ENCODE peak calls at places on chromosomes 12 and 14, in ten cellular contexts. N, D, F, Z, E, B, U, R, G and M are unnamed samples.

GRCh38 chr12:3040663-3041544 is 36.3 kb upstream of the TSPAN9 start:
- DNase-seq in N (no peak), D (no peak), F (peak; percentile 9), Z (no peak), E (no peak), B (no peak), U (no peak), R (no peak), G (no peak), M (no peak)

GRCh38 chr12:112824166-112824565 is 32.6 kb downstream of the RPH3A start:
- DNase-seq in N (no peak), D (no peak), F (no peak), Z (no peak), E (no peak), B (no peak), U (no peak), R (no peak), G (no peak), M (no peak)

GRCh38 chr14:87643005-87643404 is 350.0 kb downstream of the GALC start:
- DNase-seq in N (no peak), D (peak; percentile 25), F (no peak), Z (peak; percentile 24), E (no peak), B (no peak), U (no peak), R (peak; percentile 4), G (no peak), M (no peak)

GRCh38 chr14:66649515-66649914 is 141.6 kb downstream of the GPHN start:
- DNase-seq in N (no peak), D (no peak), F (no peak), Z (no peak), E (no peak), B (no peak), U (no peak), R (no peak), G (no peak), M (no peak)

GRCh38 chr14:70804556-70805162 is 4.7 kb downstream of the MAP3K9 start:
- DNase-seq in N (no peak), D (no peak), F (no peak), Z (no peak), E (no peak), B (no peak), U (no peak), R (peak; percentile 26), G (no peak), M (no peak)

GRCh38 chr12:128727461-128727860 is 96.3 kb downstream of the SLC15A4 start:
- DNase-seq in N (no peak), D (no peak), F (no peak), Z (no peak), E (no peak), B (no peak), U (no peak), R (no peak), G (no peak), M (no peak)

GRCh38 chr14:50394713-50395112 is 2.0 kb downstream of the CDKL1 start:
- DNase-seq in N (no peak), D (no peak), F (no peak), Z (no peak), E (no peak), B (no peak), U (no peak), R (no peak), G (no peak), M (no peak)

GRCh38 chr14:68772761-68773381 is 20.0 kb downstream of the ZFP36L1 start:
- DNase-seq in N (no peak), D (no peak), F (no peak), Z (no peak), E (no peak), B (no peak), U (no peak), R (no peak), G (no peak), M (no peak)

GRCh38 chr12:115983226-115983798 is 294.2 kb downstream of the MED13L start:
- DNase-seq in N (no peak), D (no peak), F (peak; percentile 73), Z (no peak), E (no peak), B (no peak), U (peak; percentile 4), R (no peak), G (no peak), M (no peak)

GRCh38 chr14:68564826-68565760 is 227.8 kb downstream of the ZFP36L1 start:
- DNase-seq in N (no peak), D (no peak), F (no peak), Z (peak; percentile 50), E (no peak), B (no peak), U (no peak), R (peak; percentile 40), G (no peak), M (no peak)

GRCh38 chr14:59046746-59047145 is 141.7 kb upstream of the DAAM1 start:
- DNase-seq in N (no peak), D (no peak), F (no peak), Z (peak; percentile 67), E (no peak), B (no peak), U (no peak), R (no peak), G (no peak), M (no peak)

GRCh38 chr14:44347316-44347715 is 159.8 kb downstream of the FSCB start:
- DNase-seq in N (no peak), D (no peak), F (no peak), Z (no peak), E (no peak), B (no peak), U (no peak), R (no peak), G (no peak), M (no peak)

GRCh38 chr14:57962293-57962996 is 96.6 kb upstream of the SLC35F4 start:
- DNase-seq in N (no peak), D (no peak), F (peak; percentile 81), Z (no peak), E (no peak), B (no peak), U (no peak), R (no peak), G (no peak), M (no peak)

GRCh38 chr12:26726956-26727355 is 106.0 kb downstream of the ITPR2 start:
- DNase-seq in N (no peak), D (no peak), F (no peak), Z (peak; percentile 33), E (no peak), B (no peak), U (no peak), R (no peak), G (no peak), M (no peak)

GRCh38 chr12:112408621-112409020 is 784 bp downstream of the RPL6 start:
- DNase-seq in N (peak; percentile 17), D (no peak), F (no peak), Z (no peak), E (no peak), B (no peak), U (no peak), R (no peak), G (no peak), M (peak; percentile 32)

GRCh38 chr12:28708918-28709371 is 440.1 kb upstream of the FAR2 start:
- DNase-seq in N (no peak), D (no peak), F (no peak), Z (peak; percentile 84), E (peak; percentile 88), B (peak; percentile 81), U (no peak), R (peak; percentile 37), G (no peak), M (no peak)

GRCh38 chr12:69925291-69925690 is 100.3 kb downstream of the MYRFL start:
- DNase-seq in N (no peak), D (no peak), F (no peak), Z (no peak), E (no peak), B (no peak), U (no peak), R (no peak), G (no peak), M (no peak)

GRCh38 chr12:19288603-19289244 is 150.6 kb upstream of the AEBP2 start:
- DNase-seq in N (peak; percentile 38), D (no peak), F (no peak), Z (peak; percentile 58), E (no peak), B (no peak), U (peak; percentile 39), R (peak; percentile 60), G (no peak), M (peak; percentile 35)
- TF ChIP-seq CTCF in N (peak; percentile 52), D (peak; percentile 79), F (peak; percentile 46), Z (peak; percentile 40), E (peak; percentile 38), B (peak; percentile 50), U (peak; percentile 87), R (peak; percentile 65), G (peak; percentile 84), M (peak; percentile 30)

GRCh38 chr12:88553941-88554658 is 26.2 kb downstream of the KITLG start:
- DNase-seq in N (peak; percentile 8), D (no peak), F (no peak), Z (peak; percentile 84), E (peak; percentile 59), B (peak; percentile 83), U (no peak), R (peak; percentile 93), G (no peak), M (no peak)
- TF ChIP-seq CTCF in N (no peak), D (no peak), F (no peak), Z (no peak), E (no peak), B (no peak), U (no peak), R (no peak), G (no peak), M (no peak)

GRCh38 chr12:105218434-105218833 is 17.5 kb downstream of the APPL2 start:
- DNase-seq in N (no peak), D (no peak), F (no peak), Z (no peak), E (no peak), B (no peak), U (no peak), R (no peak), G (no peak), M (no peak)
- TF ChIP-seq CTCF in N (no peak), D (no peak), F (no peak), Z (no peak), E (no peak), B (no peak), U (no peak), R (no peak), G (no peak), M (no peak)

GRCh38 chr14:23481992-23482813 is 12.7 kb downstream of the NGDN start:
- DNase-seq in N (no peak), D (no peak), F (no peak), Z (no peak), E (no peak), B (no peak), U (no peak), R (no peak), G (no peak), M (no peak)

GRCh38 chr14:23481362-23481970 is 12.0 kb downstream of the NGDN start:
- DNase-seq in N (peak; percentile 22), D (no peak), F (no peak), Z (peak; percentile 17), E (no peak), B (no peak), U (no peak), R (peak; percentile 47), G (no peak), M (no peak)

GRCh38 chr14:23485311-23485710 is 15.8 kb downstream of the NGDN start:
- DNase-seq in N (no peak), D (no peak), F (no peak), Z (no peak), E (no peak), B (no peak), U (no peak), R (no peak), G (no peak), M (no peak)

GRCh38 chr14:23482814-23483128 is 13.3 kb downstream of the NGDN start:
- DNase-seq in N (no peak), D (no peak), F (no peak), Z (no peak), E (no peak), B (no peak), U (no peak), R (no peak), G (no peak), M (no peak)

GRCh38 chr14:23483216-23483854 is 13.8 kb downstream of the NGDN start:
- DNase-seq in N (no peak), D (no peak), F (peak; percentile 87), Z (peak; percentile 6), E (no peak), B (no peak), U (peak; percentile 48), R (peak; percentile 14), G (no peak), M (peak; percentile 47)
- TF ChIP-seq CTCF in N (peak; percentile 12), D (no peak), F (peak; percentile 72), Z (peak; percentile 34), E (peak; percentile 58), B (peak; percentile 46), U (peak; percentile 80), R (peak; percentile 44), G (peak; percentile 73), M (peak; percentile 20)